ENCODE peak calls at places on chromosomes 7 and 10, in seven cellular contexts. E is mesendoderm, F is neuronal stem cell, L is H1, W is IMR-90, Y is trophoblast cell, G is mesenchymal stem cell. I is an unnamed sample.

GRCh38 chr7:151485006-151485732 is 34.5 kb downstream of the RHEB start:
- DNase-seq in E (no peak), F (no peak), L (no peak), W (peak; percentile 88), Y (no peak), G (peak; percentile 71), I (no peak)

GRCh38 chr7:12127490-12127889 is 83.6 kb upstream of the TMEM106B start:
- DNase-seq in E (no peak), F (no peak), L (no peak), W (no peak), Y (peak; percentile 11), G (no peak), I (no peak)

GRCh38 chr7:157009778-157010587 is 480 bp downstream of the MNX1 start:
- DNase-seq in E (no peak), F (no peak), L (no peak), W (no peak), Y (peak; percentile 46), G (no peak), I (no peak)

GRCh38 chr10:101938316-101939272 is 95.0 kb upstream of the KCNIP2 start:
- DNase-seq in E (peak; percentile 19), F (no peak), L (no peak), W (peak; percentile 93), Y (peak; percentile 58), G (peak; percentile 86), I (no peak)

GRCh38 chr7:121273467-121274167 is 55.2 kb upstream of the WNT16 start:
- DNase-seq in E (no peak), F (no peak), L (no peak), W (peak; percentile 13), Y (no peak), G (peak; percentile 8), I (no peak)

GRCh38 chr10:112379635-112380296 is 5.8 kb downstream of the ACSL5 start:
- DNase-seq in E (peak; percentile 52), F (no peak), L (no peak), W (peak; percentile 67), Y (no peak), G (peak; percentile 49), I (no peak)

GRCh38 chr7:134669845-134670373 is 23.3 kb downstream of the BPGM start:
- DNase-seq in E (no peak), F (no peak), L (no peak), W (peak; percentile 96), Y (peak; percentile 32), G (peak; percentile 97), I (no peak)

GRCh38 chr10:99339077-99339476 is 9.9 kb downstream of the CNNM1 start:
- DNase-seq in E (no peak), F (no peak), L (no peak), W (peak; percentile 28), Y (peak; percentile 42), G (peak; percentile 7), I (no peak)

GRCh38 chr10:74118794-74119193 is 31.8 kb downstream of the AP3M1 start:
- DNase-seq in E (no peak), F (no peak), L (no peak), W (no peak), Y (no peak), G (peak; percentile 28), I (no peak)

GRCh38 chr7:127791790-127792189 is 139.8 kb downstream of the SND1 start:
- DNase-seq in E (no peak), F (no peak), L (no peak), W (peak; percentile 59), Y (no peak), G (no peak), I (no peak)

GRCh38 chr7:33196194-33196593 is 66.8 kb downstream of the BBS9 start:
- DNase-seq in E (peak; percentile 61), F (no peak), L (no peak), W (peak; percentile 8), Y (no peak), G (no peak), I (no peak)

GRCh38 chr10:29719281-29719675 is 84.5 kb upstream of the SVIL start:
- DNase-seq in E (no peak), F (no peak), L (no peak), W (no peak), Y (no peak), G (no peak), I (no peak)

GRCh38 chr7:121436688-121437087 is 40.6 kb upstream of the FAM3C start:
- DNase-seq in E (peak; percentile 7), F (no peak), L (no peak), W (no peak), Y (no peak), G (no peak), I (peak; percentile 81)

GRCh38 chr10:134743-135600 is at the start of gene ZMYND11:
- DNase-seq in E (peak; percentile 61), F (peak; percentile 58), L (peak; percentile 68), W (peak; percentile 42), Y (peak; percentile 51), G (peak; percentile 67), I (peak; percentile 34)

GRCh38 chr10:92692085-92692671 is 2.4 kb downstream of the HHEX start:
- DNase-seq in E (peak; percentile 60), F (peak; percentile 53), L (peak; percentile 80), W (no peak), Y (no peak), G (no peak), I (peak; percentile 71)

GRCh38 chr10:32000937-32001336 is 55.3 kb downstream of the KIF5B start:
- DNase-seq in E (peak; percentile 95), F (no peak), L (no peak), W (peak; percentile 40), Y (peak; percentile 52), G (peak; percentile 65), I (no peak)

GRCh38 chr10:73590881-73591577 is at the start of gene USP54:
- DNase-seq in E (peak; percentile 98), F (peak; percentile 48), L (no peak), W (peak; percentile 52), Y (peak; percentile 11), G (peak; percentile 83), I (peak; percentile 55)

GRCh38 chr7:149209518-149210269 is 14.3 kb downstream of the ZNF282 start:
- DNase-seq in E (peak; percentile 88), F (peak; percentile 23), L (peak; percentile 86), W (peak; percentile 55), Y (peak; percentile 74), G (peak; percentile 78), I (peak; percentile 80)

GRCh38 chr7:83276250-83276649 is 113.6 kb upstream of the PCLO start:
- DNase-seq in E (no peak), F (no peak), L (no peak), W (no peak), Y (no peak), G (no peak), I (no peak)

GRCh38 chr10:52818019-52818418 is 45.4 kb upstream of the MBL2 start:
- DNase-seq in E (peak; percentile 90), F (peak; percentile 46), L (no peak), W (peak; percentile 59), Y (peak; percentile 67), G (peak; percentile 65), I (no peak)

GRCh38 chr7:35036361-35037171 is 719 bp downstream of the DPY19L1 start:
- DNase-seq in E (peak; percentile 84), F (peak; percentile 60), L (peak; percentile 66), W (peak; percentile 53), Y (peak; percentile 81), G (peak; percentile 78), I (peak; percentile 64)

GRCh38 chr7:36653671-36654355 is 70.5 kb downstream of the AOAH start:
- DNase-seq in E (no peak), F (no peak), L (no peak), W (no peak), Y (no peak), G (no peak), I (no peak)

GRCh38 chr10:82943142-82943541 is 1068.1 kb downstream of the NRG3 start:
- DNase-seq in E (no peak), F (no peak), L (no peak), W (no peak), Y (no peak), G (no peak), I (no peak)

GRCh38 chr10:46234026-46234425 is 52.8 kb upstream of the ANTXRL start:
- DNase-seq in E (no peak), F (no peak), L (no peak), W (no peak), Y (no peak), G (no peak), I (peak; percentile 21)

GRCh38 chr10:46232084-46232483 is 54.7 kb upstream of the ANTXRL start:
- DNase-seq in E (no peak), F (no peak), L (peak; percentile 40), W (no peak), Y (no peak), G (no peak), I (peak; percentile 5)

GRCh38 chr10:46234431-46235060 is 52.3 kb upstream of the ANTXRL start:
- DNase-seq in E (no peak), F (no peak), L (peak; percentile 41), W (no peak), Y (no peak), G (no peak), I (peak; percentile 21)

GRCh38 chr10:46232666-46233065 is 54.1 kb upstream of the ANTXRL start:
- DNase-seq in E (no peak), F (no peak), L (peak; percentile 34), W (no peak), Y (no peak), G (no peak), I (peak; percentile 10)

DNA sequence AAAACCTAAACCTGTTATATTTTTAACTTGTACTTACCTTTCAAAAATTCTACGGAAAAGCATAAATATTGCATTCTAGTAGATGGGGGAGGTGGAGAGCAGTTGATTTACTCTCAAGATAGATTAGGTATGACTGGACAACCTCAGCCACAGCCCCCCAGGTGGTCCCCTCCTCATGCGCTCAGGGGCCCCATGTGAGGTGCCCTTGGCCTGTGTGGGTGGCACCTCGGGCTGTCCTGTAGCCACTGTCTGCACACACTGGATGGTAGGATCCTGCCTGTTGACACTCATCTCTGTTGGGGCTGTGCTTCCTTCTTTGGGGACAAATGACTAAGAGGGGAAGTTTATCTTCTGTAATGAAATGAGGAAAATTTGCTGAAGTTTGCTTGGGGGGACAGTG is 53.7 kb upstream of the ANTXRL start:
- DNase-seq in E (no peak), F (no peak), L (peak; percentile 31), W (no peak), Y (no peak), G (no peak), I (peak; percentile 9)
- H3K18ac ChIP-seq in E (no peak overlapping the region), F (peak overlapping the region; percentile 53), L (no peak overlapping the region), W (no peak overlapping the region), Y (no peak overlapping the region), G (no peak overlapping the region), I (no peak overlapping the region)

GRCh38 chr7:110813986-110814385 is 276.9 kb upstream of the LRRN3 start:
- DNase-seq in E (no peak), F (no peak), L (no peak), W (no peak), Y (no peak), G (no peak), I (no peak)
- H3K23ac ChIP-seq in E (no peak overlapping the region), F (no peak overlapping the region), L (no peak overlapping the region), W (no peak overlapping the region), Y (no peak overlapping the region), G (no peak overlapping the region), I (no peak overlapping the region)

GRCh38 chr10:70585555-70586243 is 16.8 kb downstream of the PRF1 start:
- DNase-seq in E (no peak), F (no peak), L (no peak), W (no peak), Y (no peak), G (no peak), I (peak; percentile 29)
- H3K18ac ChIP-seq in E (no peak overlapping the region), F (peak overlapping the region; percentile 82), L (no peak overlapping the region), W (no peak overlapping the region), Y (no peak overlapping the region), G (no peak overlapping the region), I (no peak overlapping the region)

DNA sequence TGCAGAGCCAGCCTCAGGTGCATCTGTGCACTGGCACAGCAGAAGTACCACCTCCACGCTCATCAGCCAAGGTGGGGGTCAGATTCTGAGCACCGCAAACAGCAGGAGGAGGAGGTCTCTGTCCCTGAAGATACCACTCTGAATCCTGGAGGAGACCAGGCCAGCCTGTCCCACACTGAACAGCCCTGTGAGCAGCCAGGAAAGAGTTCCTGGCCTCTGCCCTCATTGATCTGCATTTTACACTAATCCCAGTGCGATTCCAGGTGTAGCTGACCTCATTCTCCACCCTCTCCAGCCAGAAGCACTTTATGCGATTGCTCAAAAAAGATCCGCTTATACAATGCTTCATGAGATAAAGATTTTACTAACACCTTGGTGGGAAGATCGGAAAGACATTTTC is 99.1 kb upstream of the CACUL1 start:
- DNase-seq in E (no peak), F (no peak), L (no peak), W (no peak), Y (no peak), G (no peak), I (no peak)
- H3K23ac ChIP-seq in E (no peak overlapping the region), F (no peak overlapping the region), L (no peak overlapping the region), W (no peak overlapping the region), Y (no peak overlapping the region), G (no peak overlapping the region), I (no peak overlapping the region)